ENCODE peak calls at places on chromosomes 12 and 14, in four cellular contexts. V is breast epithelium, Y is IMR-90, R is fibroblast of lung. A is an unnamed sample. For H3K27me3, the result is how much of the 10 kb centered on the place peaks cover.

GRCh38 chr12:131135311-131135785 is 181.6 kb downstream of the ADGRD1 start:
- DNase-seq in Y (no peak), V (no peak), R (no peak), A (no peak)

GRCh38 chr14:29900609-29901350 is 26.9 kb downstream of the PRKD1 start:
- DNase-seq in V (no peak), Y (no peak), R (no peak), A (no peak)

GRCh38 chr14:91062600-91062999 is 2.2 kb upstream of the RPS6KA5 start:
- DNase-seq in R (no peak), V (no peak), Y (no peak), A (no peak)

GRCh38 chr14:73168274-73168673 is 32.0 kb downstream of the PSEN1 start:
- DNase-seq in Y (no peak), V (no peak), R (no peak), A (no peak)

GRCh38 chr14:79419571-79420327 is 791.6 kb downstream of the DIO2 start:
- DNase-seq in Y (peak), V (no peak), R (no peak), A (no peak)

GRCh38 chr14:20195911-20196310 is 5.2 kb downstream of the OR11G2 start:
- DNase-seq in Y (no peak), V (no peak), R (no peak), A (no peak)

GRCh38 chr12:107564946-107565345 is 120.7 kb upstream of the PWP1 start:
- DNase-seq in R (peak), V (no peak), Y (peak), A (no peak)

GRCh38 chr14:76784881-76785280 is 23.6 kb downstream of the VASH1 start:
- DNase-seq in V (peak), R (peak), Y (peak), A (peak)

GRCh38 chr12:1324900-1325299 is 269.5 kb downstream of the FBXL14 start:
- DNase-seq in V (no peak), Y (no peak), R (peak), A (no peak)

GRCh38 chr12:12870454-12870853 is 20.9 kb upstream of the GPRC5A start:
- DNase-seq in V (no peak), Y (peak), R (peak), A (peak)

GRCh38 chr12:124478416-124478815 is 89.0 kb downstream of the NCOR2 start:
- DNase-seq in V (no peak), R (no peak), Y (no peak), A (no peak)

GRCh38 chr14:23154876-23155587 is 28.4 kb downstream of the SLC7A8 start:
- DNase-seq in R (peak), V (peak), Y (peak), A (peak)

GRCh38 chr12:5379737-5380496 is 52.0 kb upstream of the NTF3 start:
- DNase-seq in R (no peak), V (no peak), Y (no peak), A (no peak)

GRCh38 chr12:132292328-132293319 is 36.8 kb downstream of the GALNT9 start:
- DNase-seq in Y (no peak), V (no peak), R (no peak), A (no peak)

GRCh38 chr12:63445266-63445665 is 223.0 kb downstream of the DPY19L2 start:
- DNase-seq in V (no peak), R (no peak), Y (no peak), A (no peak)

GRCh38 chr14:99468836-99469592 is 11.6 kb downstream of the SETD3 start:
- DNase-seq in V (no peak), Y (peak), R (no peak), A (no peak)

GRCh38 chr12:3432868-3433267 is 58.1 kb upstream of the PRMT8 start:
- DNase-seq in V (no peak), R (no peak), Y (no peak), A (no peak)

GRCh38 chr12:114686421-114687268 is 2.7 kb upstream of the TBX3 start:
- DNase-seq in R (no peak), Y (no peak), V (no peak), A (no peak)

GRCh38 chr12:105357162-105357691 is 26.7 kb downstream of the C12orf75 start:
- DNase-seq in Y (peak), R (no peak), V (no peak), A (no peak)

GRCh38 chr12:101777476-101777875 is 38.2 kb upstream of the SYCP3 start:
- DNase-seq in V (no peak), Y (no peak), R (no peak), A (no peak)

GRCh38 chr12:62700091-62700490 is 233.5 kb downstream of the MON2 start:
- DNase-seq in Y (peak), R (no peak), V (no peak), A (no peak)

DNA sequence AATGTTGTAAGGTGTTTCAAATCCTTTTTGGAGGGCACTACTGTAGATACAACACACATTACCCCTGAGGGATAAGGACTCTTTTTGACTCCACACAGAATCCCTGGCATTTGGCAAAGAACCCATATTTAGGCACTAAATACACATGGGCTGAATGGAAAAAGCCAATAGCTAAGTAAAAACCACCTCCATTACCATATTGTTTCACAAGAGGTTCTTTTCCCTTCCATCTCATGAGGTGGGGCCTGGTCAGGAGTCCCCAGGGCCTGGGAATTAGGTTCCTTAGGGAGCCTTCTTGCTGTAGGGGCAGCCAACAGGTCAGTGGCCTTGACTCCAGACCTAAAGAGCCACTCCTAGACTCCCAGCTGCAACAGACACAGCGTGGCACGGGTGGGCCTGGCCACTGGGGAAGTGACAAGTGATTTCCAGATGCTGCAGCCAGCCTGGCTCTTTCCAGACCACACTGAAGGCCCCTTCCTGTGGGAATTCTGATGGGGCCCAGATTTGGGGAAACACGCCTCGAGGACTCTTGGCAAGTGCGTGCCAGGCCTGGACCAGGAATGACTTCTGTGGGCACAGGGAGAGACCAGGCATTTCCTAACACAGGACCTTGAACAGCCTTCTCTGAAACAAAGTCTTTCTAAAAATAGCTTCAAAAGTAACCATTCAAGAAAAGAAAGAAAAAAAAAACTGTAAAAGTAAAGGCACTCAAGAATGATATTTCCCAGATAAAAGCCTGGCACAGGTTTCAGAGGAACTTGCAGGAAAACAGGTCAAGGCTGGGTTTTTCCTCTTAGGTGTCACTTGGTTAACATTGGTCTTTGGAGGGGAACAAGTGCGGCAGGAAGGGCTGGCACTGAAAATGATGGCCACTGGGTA is 18.1 kb downstream of the SSH1 start:
- DNase-seq in R (peak), V (peak), Y (peak), A (no peak)
- H3K4me3 ChIP-seq in R (no peak), V (peak), Y (no peak), A (no peak)

GRCh38 chr12:75853621-75854020 is 178.0 kb downstream of the PHLDA1 start:
- DNase-seq in Y (no peak), V (no peak), R (peak), A (no peak)

GRCh38 chr12:75854681-75855309 is 176.8 kb downstream of the PHLDA1 start:
- DNase-seq in V (no peak), Y (peak), R (peak), A (no peak)

GRCh38 chr12:75850751-75851462 is 180.7 kb downstream of the PHLDA1 start:
- DNase-seq in R (peak), Y (peak), V (no peak), A (peak)

GRCh38 chr12:75852143-75852542 is 179.4 kb downstream of the PHLDA1 start:
- DNase-seq in Y (peak), R (no peak), V (no peak), A (no peak)

GRCh38 chr12:75852956-75853355 is 178.6 kb downstream of the PHLDA1 start:
- DNase-seq in R (no peak), V (no peak), Y (no peak), A (no peak)
- H3K27ac ChIP-seq in R (no peak), V (no peak), Y (no peak), A (no peak)

GRCh38 chr12:6771091-6771495 is 1.2 kb upstream of the LAG3 start:
- DNase-seq in V (peak), R (no peak), Y (no peak), A (no peak)

GRCh38 chr12:6769681-6770080 is 2.6 kb upstream of the LAG3 start:
- DNase-seq in V (no peak), R (no peak), Y (no peak), A (no peak)

GRCh38 chr12:6770600-6770999 is 1.7 kb upstream of the LAG3 start:
- DNase-seq in V (no peak), Y (no peak), R (no peak), A (no peak)

GRCh38 chr12:6769003-6769389 is 2.8 kb downstream of the PTMS start:
- DNase-seq in Y (peak), V (peak), R (no peak), A (no peak)

DNA sequence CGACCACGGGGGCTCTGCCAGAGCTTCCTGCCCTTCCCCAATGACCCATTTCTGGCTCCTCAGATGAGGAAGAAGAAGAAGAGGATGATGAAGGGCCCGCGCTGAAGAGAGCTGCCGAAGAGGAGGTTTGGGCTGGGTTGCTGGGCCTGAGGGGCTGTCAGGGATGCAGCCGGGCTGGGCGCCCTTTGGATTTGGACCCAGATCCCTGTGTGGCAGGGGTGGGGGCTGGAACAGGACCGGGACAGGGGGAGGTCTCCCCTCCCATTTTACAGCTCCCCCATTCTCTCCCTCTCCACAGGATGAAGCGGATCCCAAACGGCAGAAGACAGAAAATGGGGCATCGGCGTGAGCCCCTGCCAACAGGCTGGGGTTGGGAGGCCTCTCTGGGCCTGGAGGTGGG is 2.2 kb upstream of the LAG3 start:
- DNase-seq in V (no peak), Y (no peak), R (no peak), A (no peak)
- H3K27me3 ChIP-seq in V (under half), Y (under half), R (under half), A (under half)

DNA sequence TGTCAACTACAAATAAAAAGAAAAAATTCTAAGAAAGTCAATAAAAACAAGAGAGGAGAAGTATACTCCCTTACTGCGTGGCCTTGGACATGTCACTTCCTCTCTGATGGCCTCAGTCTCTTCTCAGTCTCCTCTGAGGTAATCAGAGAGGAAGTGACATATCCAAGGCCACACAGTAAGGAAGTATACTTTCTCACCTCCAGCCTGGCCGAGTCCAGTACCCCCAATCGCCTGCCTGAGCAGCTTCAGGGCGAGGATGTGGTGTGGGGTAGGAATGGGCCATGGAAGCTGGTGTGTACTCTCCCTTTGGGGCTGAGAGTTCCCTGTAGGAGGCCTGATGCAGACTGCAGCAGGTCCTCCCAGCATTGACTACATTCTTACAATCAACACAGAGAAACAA is 15.8 kb downstream of the VDR start:
- DNase-seq in Y (no peak), R (no peak), V (no peak), A (no peak)
- H3K4me3 ChIP-seq in Y (no peak), R (no peak), V (no peak), A (no peak)

DNA sequence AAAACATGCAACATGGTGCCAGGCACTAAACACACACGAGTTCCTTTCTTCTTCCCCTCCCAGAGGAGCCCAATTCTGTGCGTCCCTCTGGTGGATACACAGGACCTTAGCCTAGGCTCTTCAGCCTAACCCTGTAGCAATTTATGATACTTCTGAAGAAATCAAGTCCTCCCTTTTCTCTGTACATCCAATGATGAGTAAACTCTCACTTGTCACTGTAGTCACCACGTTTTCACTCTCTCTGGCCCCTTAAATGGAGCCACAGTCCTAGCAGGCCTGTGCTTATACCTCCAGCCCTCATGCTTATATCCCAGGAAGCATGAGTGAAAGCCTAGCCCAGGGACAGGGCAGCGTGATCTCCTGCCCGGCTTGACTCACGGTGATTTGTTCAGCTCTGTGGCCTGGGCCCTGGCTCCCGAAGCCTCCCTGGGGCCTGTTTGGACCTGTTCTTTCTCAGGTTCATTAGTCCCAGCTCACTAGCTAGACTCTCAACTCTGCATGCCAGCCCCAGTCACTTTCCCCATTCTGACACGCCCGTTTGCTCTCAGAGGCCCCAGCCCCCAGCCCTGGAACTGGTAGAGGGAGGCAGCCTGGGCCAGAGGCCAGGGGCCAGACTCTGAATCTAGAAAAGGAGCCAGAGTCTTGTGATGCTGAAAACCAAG is 24.1 kb upstream of the PLEKHG3 start:
- DNase-seq in V (peak), R (no peak), Y (no peak), A (no peak)
- H3K27ac ChIP-seq in V (peak), R (no peak), Y (no peak), A (no peak)

GRCh38 chr12:53761306-53761705 is 9.5 kb upstream of the CISTR start:
- DNase-seq in Y (no peak), V (no peak), R (no peak), A (no peak)
- H3K27me3 ChIP-seq in Y (under half), V (under half), R (under half), A (under half)

DNA sequence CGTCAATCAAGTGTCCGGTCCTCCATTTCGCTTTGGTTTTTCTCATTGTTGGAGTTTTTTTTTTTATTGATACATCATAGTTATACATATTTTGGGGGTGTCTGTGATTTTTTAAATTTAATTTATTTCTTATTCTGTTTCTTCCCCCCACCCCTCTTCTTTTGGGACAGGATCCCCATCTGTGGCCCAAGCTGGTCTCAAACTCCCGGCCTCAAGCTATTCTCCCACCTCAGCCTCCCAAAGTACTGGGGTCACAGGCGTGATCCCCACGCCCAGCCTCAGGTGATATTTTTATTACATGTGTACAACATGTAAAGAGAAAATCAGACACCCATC is 51.3 kb upstream of the ZFP36L1 start:
- DNase-seq in Y (no peak), V (no peak), R (no peak), A (no peak)
- H3K4me3 ChIP-seq in Y (no peak), V (no peak), R (no peak), A (no peak)

GRCh38 chr14:60632257-60632656 is 17.0 kb downstream of the SIX1 start:
- DNase-seq in Y (no peak), R (no peak), V (no peak), A (no peak)

GRCh38 chr14:60634153-60634552 is 15.1 kb downstream of the SIX1 start:
- DNase-seq in R (no peak), Y (no peak), V (no peak), A (no peak)

GRCh38 chr14:60631842-60632241 is 17.4 kb downstream of the SIX1 start:
- DNase-seq in R (no peak), Y (no peak), V (no peak), A (no peak)

GRCh38 chr14:60630129-60630528 is 19.1 kb downstream of the SIX1 start:
- DNase-seq in R (no peak), V (no peak), Y (no peak), A (no peak)

DNA sequence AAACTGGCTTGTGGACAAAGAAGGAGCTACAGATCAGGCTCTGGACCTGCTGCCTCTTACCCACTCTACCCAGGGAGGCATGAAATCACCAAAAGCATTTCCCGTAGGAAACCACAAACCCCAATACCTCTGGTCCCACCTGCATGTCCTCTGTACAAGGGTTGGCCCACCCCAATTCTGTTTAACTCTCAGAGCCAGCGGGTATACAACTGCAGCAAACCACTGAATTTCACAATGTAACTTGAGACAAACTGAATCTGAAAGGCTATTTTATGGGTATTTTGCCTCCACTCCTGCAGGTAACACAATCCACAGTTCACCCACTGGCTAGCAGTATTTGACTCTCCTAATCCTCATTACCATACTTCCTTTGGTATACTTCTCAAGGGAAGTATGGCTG is 16.5 kb downstream of the SIX1 start:
- DNase-seq in V (no peak), R (no peak), Y (no peak), A (no peak)
- H3K27ac ChIP-seq in V (no peak), R (no peak), Y (no peak), A (no peak)

GRCh38 chr14:103129301-103130016 is 6.2 kb downstream of the TNFAIP2 start:
- DNase-seq in Y (no peak), R (no peak), V (no peak), A (no peak)

GRCh38 chr14:103131580-103131979 is 8.3 kb downstream of the TNFAIP2 start:
- DNase-seq in R (no peak), V (no peak), Y (no peak), A (no peak)

GRCh38 chr14:103132381-103133212 is 9.3 kb downstream of the TNFAIP2 start:
- DNase-seq in V (no peak), R (no peak), Y (no peak), A (no peak)

GRCh38 chr14:103130017-103130764 is 6.9 kb downstream of the TNFAIP2 start:
- DNase-seq in Y (no peak), V (no peak), R (no peak), A (no peak)

DNA sequence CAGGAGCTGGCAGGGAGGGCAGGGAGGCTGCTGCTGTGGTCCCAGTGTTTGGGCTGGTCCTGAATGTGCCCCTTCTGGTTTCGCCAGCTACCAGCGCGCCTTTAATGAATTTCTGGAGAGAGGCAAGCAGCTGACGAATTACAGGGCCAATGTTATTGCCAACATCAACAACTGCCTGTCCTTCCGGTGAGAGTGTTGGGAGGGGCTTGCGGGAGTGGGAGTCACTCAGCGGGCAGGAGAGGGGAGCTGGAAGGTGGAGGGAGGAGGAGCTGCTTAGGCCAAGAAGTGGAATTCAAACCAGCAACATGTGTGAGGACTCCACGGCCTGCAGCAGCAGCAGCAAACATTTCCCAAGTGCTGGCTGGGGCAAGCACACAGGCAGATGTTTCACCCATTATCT is 7.7 kb downstream of the TNFAIP2 start:
- DNase-seq in R (peak), V (peak), Y (peak), A (peak)
- H3K27me3 ChIP-seq in R (under half), V (under half), Y (under half), A (under half)